ENCODE peak calls at places on chromosomes 5 and 9, in four cellular contexts. J is GM12878, Z is K562, O is SK-N-SH. I is an unnamed sample.

GRCh38 chr9:21141427-21141882 is at the start of gene IFNW1:
- DNase-seq in J (no peak), Z (no peak), O (peak), I (no peak)

GRCh38 chr5:123125953-123126352 is 36.9 kb downstream of the PRDM6 start:
- DNase-seq in J (no peak), Z (no peak), O (no peak), I (no peak)

GRCh38 chr9:107809859-107810492 is 320.4 kb upstream of the KLF4 start:
- DNase-seq in J (no peak), Z (peak), O (no peak), I (no peak)

GRCh38 chr5:173383711-173384110 is 55.5 kb upstream of the STC2 start:
- DNase-seq in J (no peak), Z (no peak), O (no peak), I (no peak)

GRCh38 chr9:93262537-93263310 is 78.8 kb downstream of the WNK2 start:
- DNase-seq in J (no peak), Z (no peak), O (peak), I (no peak)

GRCh38 chr9:16653491-16654407 is 216.7 kb downstream of the BNC2 start:
- DNase-seq in J (no peak), Z (no peak), O (peak), I (peak)

GRCh38 chr9:105046907-105047651 is 119.1 kb upstream of the ABCA1 start:
- DNase-seq in J (no peak), Z (no peak), O (peak), I (no peak)

GRCh38 chr9:64773491-64773931 is 511.5 kb downstream of the FOXD4L5 start:
- DNase-seq in J (no peak), Z (peak), O (peak), I (no peak)

GRCh38 chr5:79236364-79236969 is 536 bp downstream of the JMY start:
- DNase-seq in J (no peak), Z (peak), O (peak), I (no peak)

GRCh38 chr9:2066312-2067273 is 51.4 kb downstream of the SMARCA2 start:
- DNase-seq in J (no peak), Z (no peak), O (no peak), I (peak)

GRCh38 chr5:147431586-147431985 is 78.3 kb downstream of the DPYSL3 start:
- DNase-seq in J (no peak), Z (no peak), O (no peak), I (no peak)

GRCh38 chr5:136399512-136399911 is 34.2 kb upstream of the TRPC7 start:
- DNase-seq in J (no peak), Z (no peak), O (no peak), I (no peak)

GRCh38 chr5:95440825-95441224 is 49.7 kb downstream of the FAM81B start:
- DNase-seq in J (no peak), Z (no peak), O (no peak), I (no peak)

GRCh38 chr9:94783121-94783664 is 56.7 kb downstream of the AOPEP start:
- DNase-seq in J (peak), Z (no peak), O (peak), I (peak)

GRCh38 chr5:9782806-9783560 is 152.8 kb upstream of the TAS2R1 start:
- DNase-seq in J (no peak), Z (no peak), O (no peak), I (no peak)

DNA sequence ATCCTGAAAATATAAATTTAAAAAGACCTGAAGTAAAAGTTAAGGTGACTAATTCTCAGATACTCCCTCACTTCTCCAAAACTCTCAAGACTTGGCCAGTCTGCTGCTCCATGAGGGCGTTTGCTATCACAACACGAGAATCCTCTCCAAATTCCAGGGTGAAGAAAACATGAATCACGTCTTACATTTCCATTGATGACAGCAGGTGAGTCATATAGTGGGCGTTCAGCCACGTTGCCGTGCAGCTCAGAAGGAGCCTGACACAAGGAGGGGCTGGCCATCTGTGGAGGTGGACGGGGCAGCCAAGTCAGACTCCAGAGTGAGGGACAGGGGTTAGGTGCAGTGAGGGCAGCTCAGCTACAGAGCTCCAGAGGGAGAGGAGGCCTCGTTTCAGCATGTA is 555.1 kb upstream of the ADAMTS16 start:
- DNase-seq in J (no peak), Z (no peak), O (no peak), I (no peak)
- TF ChIP-seq MAX in J (no peak), Z (no peak), O (no peak), I (no peak)

GRCh38 chr5:160287378-160288051 is 24.8 kb downstream of the CCNJL start:
- DNase-seq in J (no peak), Z (no peak), O (peak), I (peak)
- TF ChIP-seq TAF1 in J (no peak), Z (no peak), O (no peak), I (no peak)

GRCh38 chr9:116984111-116984510 is 297.0 kb downstream of the TRIM32 start:
- DNase-seq in J (no peak), Z (no peak), O (no peak), I (no peak)

GRCh38 chr9:116978155-116978554 is 291.1 kb downstream of the TRIM32 start:
- DNase-seq in J (no peak), Z (no peak), O (no peak), I (no peak)

GRCh38 chr9:116979461-116979860 is 292.4 kb downstream of the TRIM32 start:
- DNase-seq in J (no peak), Z (no peak), O (no peak), I (no peak)

GRCh38 chr9:116985636-116986414 is 298.7 kb downstream of the TRIM32 start:
- DNase-seq in J (no peak), Z (no peak), O (peak), I (no peak)

GRCh38 chr9:116980582-116980981 is 293.5 kb downstream of the TRIM32 start:
- DNase-seq in J (no peak), Z (no peak), O (no peak), I (no peak)
- TF ChIP-seq REST in J (no peak), Z (no peak), O (no peak), I (no peak)

GRCh38 chr9:86352440-86353106 is 1.6 kb downstream of the TUT7 start:
- DNase-seq in J (no peak), Z (no peak), O (no peak), I (no peak)
- TF ChIP-seq MAX in J (no peak), Z (no peak), O (no peak), I (no peak)

I was measured in HepG2.